ENCODE peak calls at places on chromosomes 4 and X, in six cellular contexts. I is H9, T is mesenchymal stem cell, D is IMR-90, S is mesendoderm, H is H1. J is an unnamed sample.

GRCh38 chr4:8580321-8581093 is at the start of gene GPR78:
- DNase-seq in D (peak), S (peak), I (peak), H (peak), T (peak), J (peak)

GRCh38 chr4:47251363-47252135 is 212.0 kb downstream of the COMMD8 start:
- DNase-seq in D (no peak), T (no peak), S (peak), I (peak), H (no peak), J (no peak)

GRCh38 chrX:27728291-27728690 is 79.5 kb upstream of the MAGEB10 start:
- DNase-seq in I (no peak), T (peak), D (peak), S (peak), H (no peak), J (no peak)

GRCh38 chrX:75609361-75609760 is 86.5 kb upstream of the ZDHHC15 start:
- DNase-seq in S (no peak), H (no peak), I (peak), T (no peak), D (no peak), J (no peak)

GRCh38 chr4:151801547-151802516 is 41.0 kb upstream of the GATB start:
- DNase-seq in D (peak), S (peak), I (peak), T (peak), H (no peak), J (peak)

GRCh38 chrX:129445436-129445835 is 77.9 kb downstream of the SMARCA1 start:
- DNase-seq in D (no peak), I (no peak), T (no peak), S (no peak), H (no peak), J (no peak)

GRCh38 chr4:2817136-2817535 is 24.3 kb downstream of the SH3BP2 start:
- DNase-seq in H (no peak), S (no peak), T (no peak), I (no peak), D (no peak), J (no peak)

GRCh38 chr4:172900880-172901279 is 267.7 kb upstream of the GALNT7 start:
- DNase-seq in S (peak), H (no peak), T (no peak), D (no peak), I (no peak), J (no peak)

GRCh38 chr4:73726000-73726399 is 14.4 kb upstream of the CXCL8 start:
- DNase-seq in D (peak), T (peak), S (peak), H (no peak), I (no peak), J (peak)

GRCh38 chr4:151728679-151729078 is 32.1 kb downstream of the GATB start:
- DNase-seq in D (no peak), H (no peak), S (no peak), I (no peak), T (no peak), J (no peak)

GRCh38 chr4:153115322-153116100 is 88.7 kb upstream of the TRIM2 start:
- DNase-seq in I (no peak), S (no peak), H (no peak), T (peak), D (peak), J (no peak)

GRCh38 chr4:156578713-156579112 is 392.9 kb downstream of the PDGFC start:
- DNase-seq in T (no peak), D (no peak), H (no peak), S (no peak), I (no peak), J (no peak)

GRCh38 chr4:156581693-156582092 is 389.9 kb downstream of the PDGFC start:
- DNase-seq in S (no peak), I (no peak), T (no peak), H (no peak), D (no peak), J (no peak)

GRCh38 chr4:156583265-156583664 is 388.3 kb downstream of the PDGFC start:
- DNase-seq in D (no peak), T (no peak), I (no peak), S (no peak), H (no peak), J (no peak)

GRCh38 chr4:156581282-156581681 is 390.3 kb downstream of the PDGFC start:
- DNase-seq in H (no peak), D (no peak), S (no peak), I (no peak), T (no peak), J (no peak)

GRCh38 chr4:156584100-156584499 is 387.5 kb downstream of the PDGFC start:
- DNase-seq in T (no peak), D (no peak), I (no peak), S (no peak), H (no peak), J (no peak)
- H2BK15ac ChIP-seq in T (no peak), D (no peak), I (no peak), S (no peak), H (no peak), J (no peak)

GRCh38 chr4:128649161-128649560 is 160.3 kb upstream of the JADE1 start:
- DNase-seq in D (no peak), I (no peak), T (no peak), H (no peak), S (no peak), J (no peak)
- H4K8ac ChIP-seq in D (peak), I (no peak), T (no peak), H (no peak), S (no peak), J (no peak)

GRCh38 chr4:85058551-85058950 is 92.1 kb upstream of the WDFY3 start:
- DNase-seq in S (no peak), I (no peak), T (peak), D (peak), H (no peak), J (no peak)
- H2BK15ac ChIP-seq in S (no peak), I (no peak), T (no peak), D (no peak), H (no peak), J (no peak)

GRCh38 chrX:140765043-140765784 is 55.7 kb downstream of the LINC00632 start:
- DNase-seq in I (no peak), T (peak), S (peak), D (peak), H (no peak), J (no peak)
- H4K8ac ChIP-seq in I (no peak), T (no peak), S (no peak), D (peak), H (no peak), J (no peak)

DNA sequence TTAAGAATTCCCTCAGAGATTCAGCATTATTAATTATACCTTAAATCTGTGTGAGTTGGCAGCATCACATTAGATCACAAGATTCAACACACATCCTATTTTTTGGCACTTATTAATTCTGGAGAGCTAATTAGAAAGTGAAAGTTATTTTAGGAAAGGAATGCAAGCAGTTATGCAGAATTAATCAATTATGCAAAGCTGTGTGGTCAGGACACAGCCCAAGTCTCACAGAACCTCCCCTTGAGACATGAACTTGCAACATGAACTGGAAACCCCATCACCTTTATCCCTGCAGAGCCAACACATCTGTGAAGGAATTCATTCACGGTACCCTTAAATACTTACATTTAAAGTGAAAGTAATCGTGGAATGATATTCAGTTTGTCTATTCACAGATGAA is 80.5 kb downstream of the TSPAN5 start:
- DNase-seq in I (no peak), D (no peak), H (no peak), T (no peak), S (no peak), J (no peak)
- H2BK15ac ChIP-seq in I (no peak), D (no peak), H (no peak), T (no peak), S (no peak), J (no peak)

GRCh38 chr4:52926575-52926974 is 64.5 kb downstream of the RASL11B start:
- DNase-seq in H (no peak), S (no peak), D (no peak), T (no peak), I (no peak), J (peak)
- H4K8ac ChIP-seq in H (no peak), S (no peak), D (no peak), T (no peak), I (no peak), J (no peak)

DNA sequence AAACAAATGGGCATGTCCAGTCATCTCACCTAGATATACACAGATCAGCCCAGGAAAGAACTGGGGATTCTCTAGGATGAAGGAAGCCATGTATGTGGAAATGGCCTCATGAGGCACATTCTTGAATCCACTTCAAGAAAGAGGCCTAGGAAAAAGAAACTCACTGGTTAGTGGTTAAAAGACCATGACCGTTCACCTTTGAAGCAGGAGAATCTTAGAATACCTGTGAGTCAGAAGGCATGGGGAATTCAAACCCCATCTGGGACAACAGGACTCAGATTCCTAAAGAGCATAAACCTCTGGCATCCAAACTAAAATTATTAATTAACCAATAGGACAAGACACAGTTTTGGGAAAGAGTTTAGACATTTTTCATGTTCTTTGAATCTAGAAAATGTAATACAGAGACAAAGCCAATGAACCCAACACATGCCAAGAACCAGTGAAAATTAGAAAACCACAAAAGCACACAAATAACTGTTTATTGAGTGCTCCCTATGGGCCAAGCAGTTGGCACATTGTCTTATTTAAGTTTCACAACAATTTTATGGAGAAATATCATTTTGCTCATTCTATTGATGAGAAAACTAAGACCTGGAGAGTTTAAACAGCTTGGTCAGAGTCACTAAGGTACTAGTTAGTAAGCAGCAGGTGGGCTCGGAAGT is 97.5 kb downstream of the NPNT start:
- DNase-seq in S (no peak), T (no peak), H (no peak), I (no peak), D (no peak), J (no peak)
- H2BK15ac ChIP-seq in S (no peak), T (no peak), H (no peak), I (no peak), D (no peak), J (no peak)

DNA sequence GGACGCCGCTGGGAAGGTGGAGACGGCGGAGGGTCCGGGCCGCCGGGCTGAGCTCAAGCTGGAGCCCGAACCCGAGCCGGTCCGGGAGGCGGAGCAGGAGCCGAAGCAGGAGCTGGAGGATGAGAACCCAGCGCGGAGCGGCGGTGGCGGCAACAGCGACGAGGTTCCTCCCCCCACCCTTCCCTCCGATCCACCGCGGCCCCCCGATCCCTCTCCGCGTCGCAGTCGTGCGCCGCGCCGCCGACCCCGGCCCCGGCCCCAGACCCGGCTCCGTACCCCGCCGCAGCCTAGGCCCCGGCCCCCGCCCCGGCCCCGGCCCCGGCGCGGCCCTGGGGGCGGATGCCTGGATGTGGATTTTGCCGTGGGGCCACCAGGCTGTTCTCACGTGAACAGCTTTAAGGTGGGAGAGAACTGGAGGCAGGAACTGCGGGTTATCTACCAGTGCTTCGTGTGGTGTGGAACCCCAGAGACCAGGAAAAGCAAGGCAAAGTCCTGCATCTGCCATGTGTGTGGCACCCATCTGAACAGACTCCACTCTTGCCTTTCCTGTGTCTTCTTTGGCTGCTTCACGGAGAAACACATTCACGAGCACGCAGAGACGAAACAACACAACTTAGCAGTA is 483 bp downstream of the USP27X start:
- DNase-seq in T (peak), D (peak), I (no peak), S (peak), H (no peak), J (no peak)
- H4K8ac ChIP-seq in T (peak), D (no peak), I (no peak), S (no peak), H (no peak), J (no peak)